ENCODE peak calls at places on chromosomes 2 and 18, in eight cellular contexts. O is cardiac muscle cell; R is adrenal gland; G is mammary epithelial cell; A is tibial artery; E is CD8-positive, alpha-beta memory T cell; W is body of pancreas; K is gastrocnemius medialis. P is an unnamed sample. For H3K36me3, the result is how much of the 10 kb centered on the place peaks cover.

GRCh38 chr2:83817511-83817910 is 641.6 kb downstream of the SUCLG1 start:
- DNase-seq in G (peak), O (peak), R (no peak), K (no peak), A (no peak), W (no peak), E (no peak), P (no peak)

GRCh38 chr2:38176619-38177021 is 100.7 kb upstream of the CYP1B1 start:
- DNase-seq in E (no peak), A (no peak), K (peak), W (no peak), G (peak), O (peak), R (no peak), P (no peak)

GRCh38 chr2:88187038-88187676 is 17.0 kb downstream of the THNSL2 start:
- DNase-seq in E (no peak), K (peak), A (no peak), G (peak), R (peak), W (peak), O (peak), P (peak)

GRCh38 chr18:32684940-32685339 is 87.9 kb downstream of the KLHL14 start:
- DNase-seq in W (no peak), G (no peak), K (no peak), O (no peak), E (no peak), R (no peak), A (no peak), P (no peak)

GRCh38 chr18:79422022-79422782 is 26.5 kb downstream of the NFATC1 start:
- DNase-seq in K (no peak), E (no peak), G (no peak), R (no peak), A (no peak), W (no peak), O (peak), P (no peak)

GRCh38 chr18:56086176-56086575 is 498.2 kb upstream of the TCF4 start:
- DNase-seq in A (no peak), E (no peak), G (no peak), K (no peak), W (no peak), R (no peak), O (no peak), P (no peak)

GRCh38 chr2:62192811-62193210 is 3.1 kb upstream of the B3GNT2 start:
- DNase-seq in G (no peak), K (no peak), R (no peak), W (no peak), A (no peak), E (no peak), O (no peak), P (no peak)

GRCh38 chr2:181810823-181811695 is 80.5 kb upstream of the ITPRID2 start:
- DNase-seq in K (no peak), R (peak), E (no peak), O (peak), A (no peak), W (peak), G (peak), P (peak)

GRCh38 chr2:27884546-27884945 is 5.6 kb downstream of the RBKS start:
- DNase-seq in K (no peak), A (no peak), W (no peak), G (no peak), O (no peak), E (no peak), R (no peak), P (no peak)

GRCh38 chr18:37294951-37295350 is 270.6 kb downstream of the CELF4 start:
- DNase-seq in W (no peak), K (no peak), G (no peak), O (peak), E (no peak), R (no peak), A (no peak), P (peak)

GRCh38 chr2:141570474-141571131 is 560.2 kb downstream of the LRP1B start:
- DNase-seq in A (no peak), G (no peak), E (no peak), R (no peak), K (no peak), W (no peak), O (no peak), P (no peak)

GRCh38 chr2:104856086-104856972 is 2.4 kb downstream of the POU3F3 start:
- DNase-seq in G (no peak), K (no peak), A (no peak), W (no peak), R (no peak), O (no peak), E (no peak), P (no peak)

GRCh38 chr2:610465-610864 is 66.7 kb downstream of the TMEM18 start:
- DNase-seq in A (no peak), G (no peak), E (no peak), O (no peak), W (no peak), K (no peak), R (no peak), P (no peak)

GRCh38 chr2:32750880-32751279 is 123.0 kb downstream of the TTC27 start:
- DNase-seq in A (no peak), G (peak), E (no peak), R (no peak), K (no peak), W (no peak), O (no peak), P (no peak)

GRCh38 chr2:170554278-170554955 is 160.7 kb upstream of the SP5 start:
- DNase-seq in K (no peak), A (peak), E (no peak), O (peak), W (peak), R (peak), G (peak), P (no peak)

GRCh38 chr2:15378148-15378908 is 182.8 kb downstream of the NBAS start:
- DNase-seq in E (no peak), K (no peak), W (no peak), G (no peak), A (no peak), O (no peak), R (no peak), P (no peak)

GRCh38 chr18:47075098-47075883 is 39.9 kb upstream of the ELOA2 start:
- DNase-seq in K (no peak), A (no peak), W (no peak), O (peak), G (peak), R (no peak), E (no peak), P (peak)

GRCh38 chr2:118672571-118673158 is 174.8 kb downstream of the EN1 start:
- DNase-seq in E (no peak), O (peak), R (peak), W (no peak), A (no peak), K (no peak), G (no peak), P (no peak)

GRCh38 chr18:470661-471501 is 29.6 kb downstream of the COLEC12 start:
- DNase-seq in A (no peak), E (no peak), W (no peak), O (peak), G (no peak), K (no peak), R (no peak), P (no peak)

GRCh38 chr2:24075915-24076848 is at the start of gene SF3B6:
- DNase-seq in W (peak), R (peak), E (peak), O (peak), G (peak), K (peak), A (peak), P (peak)

GRCh38 chr2:191143791-191144190 is 7.0 kb downstream of the STAT4 start:
- DNase-seq in K (no peak), W (no peak), O (no peak), A (no peak), E (no peak), R (no peak), G (no peak), P (no peak)

GRCh38 chr2:105460048-105460732 is 61.3 kb upstream of the FHL2 start:
- DNase-seq in A (no peak), O (no peak), R (peak), E (no peak), G (no peak), K (no peak), W (peak), P (no peak)

GRCh38 chr2:223901854-223902253 is 43.3 kb downstream of the WDFY1 start:
- DNase-seq in G (peak), A (no peak), R (no peak), K (no peak), E (no peak), W (no peak), O (no peak), P (no peak)

GRCh38 chr2:207974214-207974600 is 51.1 kb downstream of the PLEKHM3 start:
- DNase-seq in O (peak), W (no peak), R (no peak), E (no peak), G (peak), K (no peak), A (no peak), P (no peak)

GRCh38 chr2:40251146-40251545 is 200.7 kb downstream of the SLC8A1 start:
- DNase-seq in K (no peak), A (no peak), R (no peak), W (peak), E (no peak), O (no peak), G (no peak), P (no peak)

GRCh38 chr2:73103018-73103542 is 9.7 kb downstream of the RAB11FIP5 start:
- DNase-seq in E (no peak), A (no peak), G (no peak), O (no peak), K (no peak), R (peak), W (no peak), P (peak)

GRCh38 chr2:64063454-64063853 is 44.2 kb upstream of the VPS54 start:
- DNase-seq in R (no peak), E (no peak), A (no peak), W (no peak), K (no peak), O (peak), G (no peak), P (no peak)

GRCh38 chr2:62604336-62604735 is 98.3 kb upstream of the TMEM17 start:
- DNase-seq in R (no peak), W (no peak), K (no peak), O (no peak), E (no peak), A (no peak), G (peak), P (no peak)

GRCh38 chr2:54850171-54851122 is 127.0 kb downstream of the EML6 start:
- DNase-seq in R (no peak), W (no peak), E (no peak), O (no peak), K (no peak), A (no peak), G (peak), P (no peak)

GRCh38 chr2:100418563-100418962 is 1.1 kb upstream of the CHST10 start:
- DNase-seq in G (no peak), O (no peak), E (no peak), A (no peak), K (no peak), W (no peak), R (no peak), P (no peak)

GRCh38 chr2:100417745-100418090 is 250 bp upstream of the CHST10 start:
- DNase-seq in O (no peak), A (no peak), G (no peak), R (no peak), W (peak), K (no peak), E (no peak), P (no peak)

GRCh38 chr2:100416939-100417744 is at the start of gene CHST10:
- DNase-seq in R (peak), W (peak), O (peak), G (peak), A (peak), E (peak), K (peak), P (peak)

GRCh38 chr2:100413586-100413985 is 3.9 kb downstream of the CHST10 start:
- DNase-seq in E (no peak), O (no peak), A (no peak), W (no peak), K (no peak), G (no peak), R (no peak), P (no peak)

DNA sequence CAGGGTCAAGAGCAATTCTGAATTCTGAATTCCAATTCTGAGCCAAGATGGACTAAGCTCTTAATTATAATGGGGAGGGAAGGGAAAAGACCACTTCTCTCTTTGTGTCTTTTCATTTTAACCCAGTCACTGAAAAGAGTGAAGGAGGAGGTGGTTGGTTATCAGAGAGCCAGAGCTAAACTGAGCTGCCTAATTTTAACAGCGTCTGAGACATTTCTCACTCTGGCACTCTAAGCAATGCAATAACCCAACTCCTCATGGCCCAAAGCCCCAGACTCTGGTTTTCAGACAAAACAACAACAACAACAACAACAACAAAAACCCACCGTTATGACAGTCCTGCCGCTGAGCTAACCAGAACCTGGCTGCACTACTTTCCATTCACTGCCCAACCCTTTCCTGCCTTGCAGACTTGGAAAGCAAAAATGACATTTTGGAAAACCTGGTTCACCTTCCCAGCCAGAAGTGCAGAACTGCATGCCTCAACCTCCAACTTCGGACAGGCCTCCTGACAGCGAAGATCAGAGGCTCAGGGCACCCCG is 1.0 kb downstream of the CHST10 start:
- DNase-seq in W (no peak), R (no peak), G (peak), E (no peak), A (no peak), O (peak), K (no peak), P (no peak)
- H3K27ac ChIP-seq in W (peak), R (no peak), G (no peak), E (no peak), A (peak), O (no peak), K (peak), P (no peak)

DNA sequence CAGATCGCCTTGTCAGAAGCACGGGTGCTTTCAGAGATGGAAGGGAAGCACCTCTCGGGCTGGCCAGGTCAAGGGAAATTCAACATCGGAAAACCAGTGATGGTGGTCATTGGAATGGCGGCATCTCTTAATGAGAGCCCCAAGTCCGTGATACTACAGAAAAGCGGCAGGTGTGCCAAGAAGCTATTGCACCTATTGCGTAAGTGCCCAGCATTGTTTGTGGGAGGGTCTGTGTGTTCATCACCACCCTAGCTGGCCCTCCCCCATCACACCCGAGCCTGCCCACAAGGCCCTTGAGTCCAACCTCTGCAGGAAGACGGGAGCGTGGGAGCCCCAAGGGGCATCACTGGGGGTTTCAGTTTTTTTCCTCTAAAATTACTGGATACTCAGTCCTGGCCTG is 100.7 kb downstream of the DGKD start:
- DNase-seq in K (no peak), R (no peak), G (no peak), O (no peak), E (no peak), W (no peak), A (peak), P (no peak)
- H3K36me3 ChIP-seq in K (under half), R (under half), G (under half), O (under half), E (half or more), W (under half), A (half or more), P (under half)

DNA sequence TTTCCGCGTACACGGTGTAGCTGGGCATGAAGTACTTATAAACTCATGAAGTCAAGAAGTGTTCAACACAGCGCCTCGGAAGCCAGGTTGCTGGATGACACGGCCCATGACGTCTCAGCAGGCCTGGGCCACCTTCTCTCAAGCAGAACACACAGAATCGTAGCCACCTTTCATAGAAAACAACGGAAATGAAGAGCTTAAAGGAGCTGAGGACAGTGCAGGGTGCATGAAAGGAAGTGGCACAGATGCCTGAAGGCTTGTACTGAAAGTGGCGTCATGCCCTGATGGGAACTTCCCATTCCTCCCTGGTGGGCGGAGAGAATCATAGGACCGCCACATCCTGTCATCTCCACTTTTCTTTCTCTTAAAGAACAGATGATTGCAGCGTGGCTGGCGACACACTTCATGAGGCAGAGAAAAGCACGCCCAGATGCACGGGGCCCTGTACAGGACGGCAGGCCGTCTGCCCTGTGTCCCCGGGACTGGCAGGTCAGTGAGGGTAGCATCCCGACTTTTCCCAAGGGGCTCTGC is 31.1 kb downstream of the HDAC4 start:
- DNase-seq in R (peak), E (peak), K (no peak), G (peak), O (no peak), W (peak), A (peak), P (no peak)
- H3K27ac ChIP-seq in R (peak), E (peak), K (no peak), G (no peak), O (no peak), W (no peak), A (no peak), P (no peak)

DNA sequence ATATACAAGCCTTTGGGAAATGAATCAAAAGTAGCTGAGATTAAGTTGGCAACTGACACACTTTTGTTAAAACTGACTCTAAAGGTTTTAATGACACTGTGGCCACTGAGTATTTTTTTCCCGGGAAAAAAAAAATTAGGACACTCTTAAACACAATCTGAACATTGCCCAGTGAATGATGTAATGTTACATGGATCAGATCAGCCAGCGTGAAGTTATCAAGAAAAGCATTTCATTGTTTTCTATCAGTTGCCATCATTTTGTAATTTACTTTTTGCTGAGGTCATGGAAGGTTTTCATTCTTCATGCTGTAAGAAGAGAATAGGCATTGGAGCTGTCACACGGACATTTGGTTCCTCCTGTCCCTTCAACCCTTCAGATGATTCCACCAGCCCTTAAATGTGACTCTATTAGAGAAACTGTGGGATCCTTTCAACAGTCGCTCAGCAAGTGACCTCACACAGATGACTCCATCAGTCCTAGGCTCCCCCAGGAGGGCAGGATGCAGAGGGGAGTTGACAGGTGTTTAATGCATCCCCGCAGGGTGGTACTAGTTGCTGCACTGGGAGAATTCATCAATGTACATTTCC is 164.2 kb downstream of the MGAT5 start:
- DNase-seq in G (no peak), E (no peak), W (no peak), A (no peak), K (no peak), R (no peak), O (no peak), P (no peak)
- H3K36me3 ChIP-seq in G (under half), E (under half), W (under half), A (under half), K (under half), R (under half), O (under half), P (under half)

DNA sequence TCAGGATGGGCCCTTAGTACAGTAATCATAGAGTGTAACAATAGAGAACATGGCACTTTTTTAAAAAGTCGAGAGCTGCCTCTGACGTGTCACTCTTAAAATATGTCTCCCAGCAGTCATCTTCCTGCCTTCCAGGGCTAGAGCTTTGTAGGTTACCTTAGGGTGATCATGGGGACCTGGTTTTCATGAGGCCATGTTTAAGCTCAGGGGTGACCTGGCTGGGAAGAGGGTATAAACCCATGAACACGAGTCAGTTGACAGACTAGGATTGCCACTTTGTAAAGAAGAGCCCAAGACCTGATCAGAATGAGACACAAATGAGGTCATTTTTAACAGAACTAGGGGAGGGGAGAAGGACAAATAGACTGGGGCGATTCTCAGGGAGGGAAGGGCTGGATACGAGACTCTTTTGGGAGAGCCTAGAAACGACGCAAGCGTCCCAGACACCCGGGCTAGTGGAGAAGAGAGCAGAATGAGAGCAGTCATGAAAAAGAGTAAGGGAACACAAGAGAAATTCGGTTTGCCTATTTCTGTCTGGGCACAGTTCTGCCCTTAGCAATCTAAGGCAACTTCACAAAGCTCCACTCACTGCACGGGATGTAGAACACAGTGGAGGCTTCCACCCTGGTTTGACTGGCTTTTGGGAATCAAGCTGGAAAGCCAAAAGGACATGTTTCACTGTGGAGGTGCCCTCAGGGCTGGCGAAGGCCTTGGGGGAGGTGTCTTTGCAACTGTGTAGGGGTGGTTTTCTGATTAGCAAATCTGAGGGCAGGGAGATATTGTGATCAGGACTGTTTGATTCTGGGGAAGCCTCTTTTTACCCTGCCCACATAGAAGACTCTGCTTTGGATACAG is 1.8 kb upstream of the RAB31 start:
- DNase-seq in G (no peak), W (no peak), E (no peak), R (no peak), A (no peak), O (no peak), K (no peak), P (no peak)
- H3K27ac ChIP-seq in G (no peak), W (no peak), E (no peak), R (peak), A (peak), O (no peak), K (no peak), P (peak)

GRCh38 chr18:2707559-2708168 is 52.1 kb downstream of the SMCHD1 start:
- DNase-seq in E (no peak), O (peak), W (no peak), A (no peak), G (no peak), R (no peak), K (no peak), P (no peak)

GRCh38 chr18:2706903-2707302 is 51.4 kb downstream of the SMCHD1 start:
- DNase-seq in W (no peak), O (peak), R (no peak), E (no peak), A (no peak), G (no peak), K (no peak), P (no peak)

GRCh38 chr18:2714140-2714539 is 58.6 kb downstream of the SMCHD1 start:
- DNase-seq in O (no peak), K (no peak), W (no peak), R (no peak), A (no peak), G (no peak), E (no peak), P (no peak)

GRCh38 chr18:2704541-2704940 is 49.0 kb downstream of the SMCHD1 start:
- DNase-seq in R (no peak), E (no peak), W (no peak), O (no peak), A (no peak), K (no peak), G (no peak), P (no peak)

GRCh38 chr18:2709316-2709715 is 53.8 kb downstream of the SMCHD1 start:
- DNase-seq in O (peak), R (no peak), E (no peak), K (no peak), G (no peak), W (no peak), A (no peak), P (no peak)
- H3K36me3 ChIP-seq in O (under half), R (under half), E (half or more), K (under half), G (under half), W (under half), A (half or more), P (under half)

GRCh38 chr2:96485350-96485749 is 19.8 kb downstream of the NEURL3 start:
- DNase-seq in W (no peak), K (no peak), R (no peak), A (no peak), G (no peak), O (no peak), E (no peak), P (no peak)
- H3K27ac ChIP-seq in W (peak), K (peak), R (peak), A (peak), G (no peak), O (no peak), E (peak), P (peak)